ENCODE peak calls at places on chromosomes 5 and 9, in six cellular contexts. Q is neuronal stem cell, I is colonic mucosa, T is kidney, B is mammary epithelial cell, R is endodermal cell. S is an unnamed sample.

GRCh38 chr5:82422751-82423181 is 144.6 kb upstream of the RPS23 start:
- DNase-seq in Q (no peak), I (no peak), T (no peak), B (no peak), R (no peak), S (no peak)

GRCh38 chr5:141494761-141495455 is 6.0 kb downstream of the PCDHGC5 start:
- DNase-seq in Q (no peak), I (no peak), T (no peak), B (no peak), R (peak), S (no peak)

GRCh38 chr5:104659497-104659896 is 1096.9 kb upstream of the NUDT12 start:
- DNase-seq in Q (no peak), I (no peak), T (no peak), B (no peak), R (no peak), S (no peak)

GRCh38 chr9:88322906-88323566 is 65.2 kb upstream of the SPIN1 start:
- DNase-seq in Q (no peak), I (peak), T (no peak), B (peak), R (no peak), S (no peak)

GRCh38 chr5:6722015-6722414 is 8.8 kb downstream of the TENT4A start:
- DNase-seq in Q (no peak), I (no peak), T (no peak), B (no peak), R (no peak), S (no peak)

GRCh38 chr5:168314735-168315411 is 23.4 kb downstream of the WWC1 start:
- DNase-seq in Q (no peak), I (peak), T (peak), B (peak), R (peak), S (peak)

GRCh38 chr5:107213025-107213424 is 457.7 kb downstream of the EFNA5 start:
- DNase-seq in Q (no peak), I (no peak), T (no peak), B (no peak), R (no peak), S (no peak)

GRCh38 chr9:135251331-135251761 is 163.9 kb downstream of the OLFM1 start:
- DNase-seq in Q (no peak), I (no peak), T (peak), B (no peak), R (no peak), S (no peak)

GRCh38 chr5:38776494-38776893 is 69.3 kb upstream of the OSMR start:
- DNase-seq in Q (no peak), I (no peak), T (no peak), B (no peak), R (no peak), S (no peak)

GRCh38 chr9:135221951-135222631 is 134.6 kb downstream of the OLFM1 start:
- DNase-seq in Q (no peak), I (no peak), T (peak), B (no peak), R (peak), S (no peak)

GRCh38 chr5:111548992-111549649 is 36.8 kb upstream of the STARD4 start:
- DNase-seq in Q (no peak), I (no peak), T (no peak), B (no peak), R (peak), S (no peak)

GRCh38 chr9:3906437-3907213 is 380.8 kb upstream of the RFX3 start:
- DNase-seq in Q (no peak), I (no peak), T (no peak), B (peak), R (no peak), S (peak)

GRCh38 chr9:114153761-114154596 is 1.4 kb upstream of the COL27A1 start:
- DNase-seq in Q (peak), I (no peak), T (no peak), B (peak), R (peak), S (no peak)

GRCh38 chr5:107322936-107323335 is 347.8 kb downstream of the EFNA5 start:
- DNase-seq in Q (no peak), I (no peak), T (no peak), B (no peak), R (no peak), S (no peak)

GRCh38 chr5:172793577-172794488 is 22.8 kb upstream of the DUSP1 start:
- DNase-seq in Q (no peak), I (no peak), T (no peak), B (no peak), R (peak), S (no peak)

GRCh38 chr9:134403682-134404301 is 77.5 kb downstream of the RXRA start:
- DNase-seq in Q (no peak), I (peak), T (peak), B (peak), R (no peak), S (no peak)

GRCh38 chr9:134243778-134244467 is 79.6 kb upstream of the RNU6ATAC start:
- DNase-seq in Q (no peak), I (no peak), T (peak), B (peak), R (no peak), S (no peak)

GRCh38 chr5:132264546-132265335 is 7.2 kb downstream of the PDLIM4 start:
- DNase-seq in Q (no peak), I (peak), T (peak), B (no peak), R (no peak), S (no peak)

GRCh38 chr9:110590816-110591215 is 11.3 kb upstream of the SVEP1 start:
- DNase-seq in Q (no peak), I (no peak), T (no peak), B (no peak), R (no peak), S (no peak)

GRCh38 chr9:4433379-4433778 is 56.9 kb upstream of the SLC1A1 start:
- DNase-seq in Q (no peak), I (no peak), T (no peak), B (no peak), R (no peak), S (no peak)

GRCh38 chr5:91225848-91226686 is 157.1 kb downstream of the ARRDC3 start:
- DNase-seq in Q (no peak), I (peak), T (no peak), B (peak), R (peak), S (no peak)

GRCh38 chr5:72364961-72365360 is 44.8 kb downstream of the PTCD2 start:
- DNase-seq in Q (no peak), I (no peak), T (no peak), B (no peak), R (no peak), S (no peak)

GRCh38 chr9:28951945-28952344 is 1378.7 kb upstream of the C9orf72 start:
- DNase-seq in Q (no peak), I (no peak), T (no peak), B (no peak), R (peak), S (no peak)

GRCh38 chr5:125154321-125154811 is 407.9 kb upstream of the ZNF608 start:
- DNase-seq in Q (no peak), I (no peak), T (no peak), B (no peak), R (no peak), S (no peak)

GRCh38 chr9:134915046-134915930 is 2.4 kb downstream of the FCN1 start:
- DNase-seq in Q (no peak), I (peak), T (no peak), B (no peak), R (no peak), S (no peak)

GRCh38 chr5:154138701-154139100 is 51.8 kb upstream of the GALNT10 start:
- DNase-seq in Q (no peak), I (no peak), T (peak), B (no peak), R (no peak), S (no peak)

DNA sequence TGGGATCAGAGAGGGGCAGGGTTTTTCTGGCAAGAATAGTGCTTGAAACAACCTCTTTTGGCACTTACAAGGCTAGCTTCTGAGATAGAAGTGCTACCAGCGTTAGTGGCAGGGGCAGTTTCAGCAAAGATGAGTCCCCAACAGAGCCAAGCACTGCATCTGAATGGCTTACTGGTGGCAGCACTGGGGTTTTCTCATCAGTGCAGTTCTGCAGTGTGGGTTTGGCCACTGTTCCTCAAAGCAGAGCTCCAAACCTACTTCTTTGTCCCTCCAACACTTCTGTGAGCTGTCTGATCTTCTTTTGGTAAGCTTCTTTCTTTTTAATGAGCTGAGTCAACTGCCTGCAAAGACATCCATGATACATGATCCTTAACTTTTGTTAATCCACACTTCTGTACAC is 29.8 kb upstream of the FSTL4 start:
- DNase-seq in Q (no peak), I (no peak), T (no peak), B (no peak), R (no peak), S (no peak)
- H3K9ac ChIP-seq in Q (no peak), I (no peak), T (no peak), B (no peak), R (no peak), S (no peak)

DNA sequence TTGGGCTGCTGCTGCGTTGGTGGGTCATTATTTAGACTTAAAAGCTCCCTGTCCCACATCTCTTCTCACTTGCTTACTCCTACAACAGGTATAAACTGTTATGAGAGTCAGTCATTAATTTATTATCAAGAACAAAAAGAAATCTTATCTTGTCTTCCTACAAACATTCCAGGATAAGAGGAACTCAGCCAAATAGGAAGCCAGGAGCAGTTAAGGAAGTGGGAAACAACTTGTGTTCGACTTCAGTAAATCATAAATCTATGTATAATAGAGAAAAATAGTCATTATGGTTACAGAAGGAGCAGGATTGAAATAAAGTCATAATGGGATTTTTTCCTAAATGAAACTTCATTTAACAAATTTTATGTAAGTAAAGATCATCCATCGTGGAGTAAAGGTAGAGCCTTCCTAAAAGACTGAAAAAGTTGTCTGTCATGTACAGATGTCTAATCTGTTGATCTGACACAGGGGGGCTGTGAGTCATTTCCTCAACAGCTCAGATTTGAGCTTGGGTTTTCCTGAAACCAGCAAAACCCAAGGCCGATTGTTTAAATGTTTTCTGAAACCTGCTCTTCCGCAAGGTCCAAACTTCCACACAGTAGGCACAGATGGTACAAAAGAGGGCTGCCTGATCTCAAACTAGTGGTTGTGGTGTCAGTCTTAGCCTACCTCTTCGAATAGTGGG is 25.3 kb upstream of the LRRTM2 start:
- DNase-seq in Q (no peak), I (no peak), T (no peak), B (peak), R (no peak), S (no peak)
- H3K9ac ChIP-seq in Q (no peak), I (no peak), T (no peak), B (no peak), R (no peak), S (peak)

DNA sequence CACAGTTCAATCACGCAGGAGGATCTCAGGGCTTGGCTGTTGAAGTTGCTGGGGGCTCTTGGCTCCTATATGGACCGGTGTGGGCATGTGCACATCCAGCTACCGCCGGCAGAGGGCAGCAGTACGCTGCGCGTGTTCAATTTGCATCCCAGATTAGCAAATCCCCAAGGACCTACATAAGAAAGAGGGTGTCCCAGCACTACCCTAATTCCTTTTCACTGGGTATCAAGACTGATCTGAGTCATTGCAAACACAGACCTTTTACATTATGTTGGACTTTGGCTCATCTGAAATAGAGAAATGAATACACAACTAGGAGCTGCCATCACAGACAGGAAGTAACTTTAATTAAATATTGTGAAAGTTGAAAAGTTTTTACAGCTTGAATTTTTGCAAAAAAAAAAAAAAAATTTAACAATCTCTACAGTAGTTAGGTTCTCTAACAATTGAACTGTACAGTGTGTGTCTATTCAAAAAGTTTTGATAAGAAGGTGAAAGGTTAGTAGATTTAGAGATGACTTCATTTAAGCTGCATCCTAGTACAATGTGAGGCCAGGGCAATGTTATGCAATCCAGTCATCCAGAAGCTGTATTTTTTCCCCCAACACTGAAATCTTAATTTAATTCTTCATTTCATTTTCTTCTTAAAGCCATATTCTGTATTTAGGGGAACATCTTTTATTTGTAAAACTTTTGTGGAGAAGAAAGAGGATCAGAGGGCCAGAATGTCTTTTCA is 404.0 kb downstream of the EBF1 start:
- DNase-seq in Q (peak), I (peak), T (peak), B (peak), R (peak), S (peak)
- H3K9ac ChIP-seq in Q (no peak), I (no peak), T (no peak), B (no peak), R (no peak), S (no peak)

DNA sequence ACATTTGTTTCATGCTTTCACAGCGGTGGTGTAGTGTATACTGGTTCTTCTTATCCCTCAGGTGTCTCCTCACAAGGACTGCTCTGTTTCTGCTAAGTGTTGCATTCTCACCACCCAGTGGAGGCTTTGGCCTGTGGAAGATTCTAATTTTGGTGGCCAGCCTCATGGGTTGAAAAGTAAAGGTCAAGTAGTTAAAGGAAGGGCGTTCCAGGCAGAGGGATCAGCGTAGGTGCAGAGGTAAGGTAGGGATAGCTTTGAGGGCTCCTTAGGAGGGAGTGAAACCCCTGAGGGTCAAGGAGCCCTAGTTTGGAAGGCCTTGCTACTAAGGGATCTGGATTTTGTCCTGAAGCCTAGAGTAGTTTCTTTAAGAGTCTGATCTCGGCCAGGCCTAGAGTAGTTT is 4.6 kb upstream of the RACK1 start:
- DNase-seq in Q (no peak), I (no peak), T (no peak), B (no peak), R (no peak), S (no peak)
- H3K9ac ChIP-seq in Q (peak), I (peak), T (peak), B (peak), R (peak), S (peak)

DNA sequence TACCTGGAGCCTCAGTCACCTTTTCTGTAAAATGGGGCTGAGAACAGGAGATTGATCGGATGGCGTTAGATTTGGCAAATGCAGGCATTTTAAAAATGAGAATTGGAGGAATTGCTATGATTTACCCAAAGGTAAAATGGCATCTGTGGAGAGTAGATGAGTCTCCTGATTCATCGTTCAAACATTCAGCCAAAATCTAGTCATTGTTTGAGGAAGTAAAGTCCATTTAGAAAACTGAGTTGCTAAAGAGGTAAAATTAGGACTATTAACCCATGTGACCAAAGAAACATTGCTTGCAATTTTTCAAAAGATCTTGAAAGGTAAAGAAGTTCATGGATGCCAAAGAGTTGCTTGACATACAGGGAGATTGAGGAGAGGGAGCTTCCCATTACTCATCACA is 69.7 kb downstream of the ZNF462 start:
- DNase-seq in Q (no peak), I (no peak), T (no peak), B (no peak), R (no peak), S (no peak)
- H3K9ac ChIP-seq in Q (no peak), I (no peak), T (no peak), B (no peak), R (no peak), S (no peak)

GRCh38 chr5:9473624-9474023 is 72.3 kb downstream of the SEMA5A start:
- DNase-seq in Q (no peak), I (no peak), T (no peak), B (no peak), R (no peak), S (no peak)

GRCh38 chr5:9467199-9468069 is 78.4 kb downstream of the SEMA5A start:
- DNase-seq in Q (no peak), I (no peak), T (peak), B (peak), R (no peak), S (peak)

GRCh38 chr5:9468070-9468388 is 77.8 kb downstream of the SEMA5A start:
- DNase-seq in Q (no peak), I (peak), T (no peak), B (peak), R (peak), S (no peak)

GRCh38 chr5:9466677-9467076 is 79.2 kb downstream of the SEMA5A start:
- DNase-seq in Q (no peak), I (no peak), T (no peak), B (no peak), R (no peak), S (no peak)

GRCh38 chr5:9470410-9470809 is 75.5 kb downstream of the SEMA5A start:
- DNase-seq in Q (no peak), I (no peak), T (no peak), B (no peak), R (no peak), S (no peak)
- H3K9ac ChIP-seq in Q (no peak), I (no peak), T (no peak), B (no peak), R (no peak), S (no peak)

GRCh38 chr5:150139334-150139733 is 16.3 kb downstream of the PDGFRB start:
- DNase-seq in Q (no peak), I (no peak), T (no peak), B (no peak), R (no peak), S (no peak)
- H3K9ac ChIP-seq in Q (no peak), I (no peak), T (peak), B (no peak), R (no peak), S (no peak)